ENCODE peak calls at places on chromosomes 7 and 10, in seven cellular contexts. L is NCI-H2081; U is GM23338; I is activated naive CD4-positive, alpha-beta T cell; R is 8988T; C is naive B cell; N is NCI-H510A treated with DMSO at 0.1 percent for 48 hours. W is an unnamed sample.
A peak's percentile ranks its signal among the peaks of the same experiment; 100 is the strongest.

GRCh38 chr10:78805176-78805575 is 263.6 kb upstream of the ZMIZ1 start:
- DNase-seq in L (no peak), U (no peak), I (no peak), R (no peak), C (no peak), N (no peak), W (no peak)

GRCh38 chr10:68861253-68861652 is 33.9 kb downstream of the STOX1 start:
- DNase-seq in L (no peak), U (peak; percentile 36), I (no peak), R (no peak), C (no peak), N (no peak), W (no peak)

GRCh38 chr7:90834771-90835170 is 238.7 kb downstream of the CDK14 start:
- DNase-seq in L (no peak), U (no peak), I (no peak), R (no peak), C (no peak), N (no peak), W (no peak)

GRCh38 chr10:127405221-127405620 is 143.9 kb upstream of the NPS start:
- DNase-seq in L (no peak), U (no peak), I (no peak), R (no peak), C (no peak), N (no peak), W (no peak)

GRCh38 chr10:97880109-97880508 is 30.5 kb downstream of the GOLGA7B start:
- DNase-seq in L (no peak), U (no peak), I (no peak), R (no peak), C (no peak), N (no peak), W (no peak)

GRCh38 chr10:60737242-60737641 is 41.0 kb upstream of the CDK1 start:
- DNase-seq in L (no peak), U (peak; percentile 13), I (no peak), R (no peak), C (no peak), N (peak; percentile 38), W (no peak)

GRCh38 chr7:155815332-155816191 is 3.3 kb upstream of the SHH start:
- DNase-seq in L (peak; percentile 16), U (peak; percentile 87), I (peak; percentile 9), R (peak; percentile 87), C (peak; percentile 30), N (no peak), W (peak; percentile 9)

GRCh38 chr7:4171029-4171786 is 510.9 kb upstream of the FOXK1 start:
- DNase-seq in L (no peak), U (no peak), I (no peak), R (no peak), C (no peak), N (no peak), W (no peak)

W was measured in activated effector memory CD4-positive, alpha-beta T cell treated with Interleukin-2 at 50 U/mL for 16 hours.